ENCODE peak calls at places on chromosomes 13 and 19, in four cellular contexts. J is HepG2, P is A549, S is K562. D is an unnamed sample.

GRCh38 chr13:104140557-104140956 is 1074.3 kb upstream of the SLC10A2 start:
- DNase-seq in J (no peak), P (no peak), S (no peak), D (no peak)

GRCh38 chr19:9565900-9566705 is 18.2 kb downstream of the ZNF121 start:
- DNase-seq in J (no peak), P (no peak), S (no peak), D (no peak)

GRCh38 chr19:31385744-31386143 is 36.5 kb upstream of the TSHZ3 start:
- DNase-seq in J (no peak), P (no peak), S (no peak), D (no peak)

GRCh38 chr19:44530777-44531176 is 1.3 kb upstream of the CEACAM20 start:
- DNase-seq in J (no peak), P (no peak), S (no peak), D (no peak)

GRCh38 chr13:25136872-25137623 is 35.0 kb downstream of the AMER2 start:
- DNase-seq in J (no peak), P (no peak), S (no peak), D (no peak)

GRCh38 chr13:52085416-52085815 is 43.5 kb downstream of the NEK5 start:
- DNase-seq in J (no peak), P (no peak), S (no peak), D (no peak)

GRCh38 chr13:94198666-94199065 is 280.8 kb downstream of the DCT start:
- DNase-seq in J (no peak), P (no peak), S (no peak), D (no peak)

GRCh38 chr13:112814905-112815585 is 125.2 kb downstream of the ATP11A start:
- DNase-seq in J (no peak), P (no peak), S (no peak), D (no peak)

GRCh38 chr19:42450314-42450934 is 7.7 kb upstream of the CXCL17 start:
- DNase-seq in J (peak), P (peak), S (peak), D (peak)

GRCh38 chr13:99655351-99656091 is 154.2 kb downstream of the TM9SF2 start:
- DNase-seq in J (peak), P (peak), S (no peak), D (no peak)

GRCh38 chr13:75327132-75327505 is 154.8 kb downstream of the TBC1D4 start:
- DNase-seq in J (no peak), P (no peak), S (no peak), D (no peak)

GRCh38 chr19:7356899-7357627 is 8.3 kb downstream of the ARHGEF18 start:
- DNase-seq in J (no peak), P (no peak), S (no peak), D (no peak)

GRCh38 chr13:27712421-27712820 is 79.9 kb upstream of the GSX1 start:
- DNase-seq in J (peak), P (no peak), S (no peak), D (no peak)

GRCh38 chr19:32361574-32362317 is 16.3 kb downstream of the ZNF507 start:
- DNase-seq in J (no peak), P (no peak), S (no peak), D (no peak)

GRCh38 chr19:41367848-41368301 is 3.9 kb upstream of the B9D2 start:
- DNase-seq in J (no peak), P (peak), S (peak), D (no peak)

GRCh38 chr13:51158923-51159322 is 47.8 kb upstream of the C13orf42 start:
- DNase-seq in J (no peak), P (no peak), S (no peak), D (no peak)

GRCh38 chr13:74388626-74389025 is 254.4 kb upstream of the KLF12 start:
- DNase-seq in J (peak), P (no peak), S (no peak), D (no peak)

GRCh38 chr13:66477816-66478215 is 752.3 kb downstream of the PCDH9 start:
- DNase-seq in J (no peak), P (no peak), S (no peak), D (no peak)

GRCh38 chr19:662207-662961 is 630 bp downstream of the RNF126 start:
- DNase-seq in J (peak), P (no peak), S (peak), D (peak)

GRCh38 chr13:113846639-113847318 is 17.1 kb downstream of the GAS6 start:
- DNase-seq in J (no peak), P (no peak), S (no peak), D (peak)

DNA sequence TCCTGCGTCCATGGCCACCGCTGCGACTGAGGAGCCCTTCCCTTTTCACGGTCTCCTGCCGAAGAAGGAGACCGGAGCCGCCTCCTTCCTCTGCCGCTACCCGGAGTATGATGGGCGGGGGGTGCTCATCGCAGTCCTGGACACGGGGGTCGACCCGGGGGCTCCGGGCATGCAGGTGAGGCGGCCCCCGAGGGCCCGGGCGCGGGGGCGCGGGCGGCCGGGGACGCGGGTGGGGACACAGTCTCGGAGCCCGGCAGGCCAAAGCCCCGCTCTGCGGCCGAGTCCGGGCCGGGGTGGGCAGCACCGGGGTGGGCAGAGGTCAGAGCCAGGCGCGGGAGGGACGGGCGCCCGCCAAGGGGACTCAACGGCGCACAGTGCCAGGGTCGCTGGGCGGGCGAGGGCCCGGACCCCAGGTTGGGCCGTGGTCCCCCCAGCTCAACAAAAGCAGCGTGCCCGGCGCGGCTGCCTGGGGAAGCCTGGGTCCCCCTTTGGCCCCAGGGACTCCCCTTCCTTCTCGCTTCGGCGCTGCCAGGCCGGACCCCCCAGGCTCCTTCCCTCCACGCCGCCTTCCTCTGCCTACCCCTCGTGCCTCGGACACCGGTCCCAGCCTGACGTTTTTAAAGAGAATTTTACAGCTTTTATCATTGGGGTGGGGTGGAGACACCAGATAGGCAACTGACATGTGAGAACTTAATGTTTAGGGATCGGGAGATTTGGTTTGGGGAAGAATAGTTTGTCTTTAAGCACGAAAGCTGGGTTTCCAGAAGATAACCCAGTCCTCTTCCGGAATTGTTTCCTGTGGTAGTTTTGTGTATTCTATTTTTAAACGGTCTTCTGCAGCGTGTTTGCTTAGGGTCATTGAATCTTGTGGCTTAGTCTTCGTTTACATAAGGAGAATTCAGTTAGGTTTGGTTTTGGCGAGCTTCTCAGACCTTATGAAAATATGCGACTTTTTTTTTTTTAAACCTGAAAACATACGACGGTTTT is 536 bp downstream of the TPP2 start:
- DNase-seq in J (no peak), P (no peak), S (peak), D (no peak)
- TF ChIP-seq HMGXB4 in J (no peak), P (no peak), S (no peak), D (peak)

DNA sequence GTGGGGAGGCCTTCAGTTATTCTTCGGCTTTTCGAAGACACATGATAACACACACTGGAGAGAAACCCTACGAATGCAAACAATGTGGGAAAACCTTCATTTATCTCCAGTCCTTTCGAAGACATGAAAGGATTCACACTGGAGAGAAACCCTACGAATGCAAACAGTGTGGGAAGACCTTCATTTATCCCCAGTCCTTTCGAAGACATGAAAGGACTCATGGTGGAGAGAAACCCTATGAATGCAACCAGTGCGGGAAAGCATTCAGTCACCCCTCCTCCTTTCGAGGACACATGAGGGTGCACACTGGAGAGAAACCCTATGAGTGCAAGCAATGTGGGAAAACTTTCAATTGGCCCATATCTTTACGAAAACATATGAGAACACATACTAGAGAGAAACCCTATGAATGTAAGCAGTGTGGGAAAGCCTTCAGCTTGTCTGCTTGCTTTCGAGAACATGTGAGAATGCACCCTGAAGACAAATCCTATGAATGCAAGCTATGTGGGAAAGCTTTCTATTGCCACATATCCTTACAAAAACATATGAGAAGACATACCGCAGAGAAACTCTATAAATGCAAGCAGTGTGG is 11.8 kb downstream of the ZNF555 start:
- DNase-seq in J (no peak), P (no peak), S (no peak), D (no peak)
- TF ChIP-seq NR3C1 in J (no peak), P (no peak), S (no peak), D (no peak)

GRCh38 chr19:46951236-46951986 is 68.2 kb upstream of the NPAS1 start:
- DNase-seq in J (peak), P (peak), S (no peak), D (no peak)
- TF ChIP-seq HMGXB4 in J (no peak), P (no peak), S (no peak), D (no peak)

DNA sequence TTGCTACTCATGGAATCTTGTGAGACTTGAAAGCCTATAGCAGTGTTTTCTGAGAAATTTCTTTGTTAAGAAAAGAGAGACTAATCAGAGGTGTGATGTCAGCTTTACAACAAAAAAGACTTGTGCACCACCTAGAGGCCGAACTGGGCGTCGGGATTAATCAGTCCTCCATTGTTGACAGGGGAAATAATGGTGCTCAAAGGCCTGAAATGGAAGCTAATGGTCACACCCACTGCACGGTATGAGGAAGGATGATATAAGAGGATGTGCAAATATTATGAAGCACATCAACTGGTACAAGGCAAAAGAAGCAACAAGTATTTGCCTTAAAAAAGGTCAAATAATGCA is 480.2 kb upstream of the MIR17HG start:
- DNase-seq in J (peak), P (peak), S (peak), D (peak)
- TF ChIP-seq NR3C1 in J (no peak), P (no peak), S (no peak), D (no peak)

DNA sequence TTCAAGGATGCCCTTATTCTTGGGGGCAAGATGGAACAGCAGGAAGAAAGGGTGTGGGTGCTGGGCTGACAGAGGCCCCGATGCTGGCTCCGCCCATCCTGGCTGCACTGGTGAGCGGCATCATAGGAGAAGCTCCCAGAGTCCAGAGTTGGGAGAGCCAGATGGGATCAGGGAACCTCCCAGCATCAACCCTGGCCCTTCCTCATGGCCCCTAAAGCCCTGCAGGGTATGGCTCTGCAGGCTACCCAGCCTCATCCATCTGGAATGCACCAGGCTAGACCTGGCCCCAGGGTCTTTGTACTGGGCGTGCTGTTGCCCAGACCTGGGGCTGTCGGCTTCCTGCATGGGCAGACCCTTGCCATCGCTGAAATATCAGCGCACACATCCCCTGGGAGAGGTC is 7.9 kb upstream of the ELL start:
- DNase-seq in J (no peak), P (no peak), S (no peak), D (no peak)
- TF ChIP-seq HMGXB4 in J (no peak), P (no peak), S (no peak), D (no peak)